ENCODE peak calls at places on chromosomes 11 and 22, in six cellular contexts. F, M, V, W, O and B are unnamed samples.

GRCh38 chr11:1453611-1454386 is 32.8 kb downstream of the MOB2 start:
- DNase-seq in O (no peak), M (no peak), F (no peak), V (no peak), W (no peak), B (no peak)

GRCh38 chr11:47104337-47104950 is 72.2 kb downstream of the ARFGAP2 start:
- DNase-seq in V (peak; percentile 32), W (no peak), M (no peak), F (peak; percentile 81), O (no peak), B (no peak)

GRCh38 chr11:67732045-67732787 is 57.8 kb upstream of the ALDH3B2 start:
- DNase-seq in O (no peak), W (no peak), M (no peak), V (no peak), F (no peak), B (no peak)

GRCh38 chr11:17574799-17575144 is 27.7 kb downstream of the OTOG start:
- DNase-seq in F (no peak), M (no peak), O (no peak), W (no peak), V (no peak), B (no peak)

GRCh38 chr11:82505384-82505783 is 228.3 kb downstream of the FAM181B start:
- DNase-seq in V (no peak), O (no peak), W (no peak), M (no peak), F (no peak), B (no peak)

GRCh38 chr11:18750944-18751343 is 25.0 kb upstream of the IGSF22 start:
- DNase-seq in M (no peak), F (no peak), O (no peak), W (no peak), V (no peak), B (no peak)

GRCh38 chr11:76666408-76666807 is 4.1 kb downstream of the LRRC32 start:
- DNase-seq in V (no peak), W (peak; percentile 32), O (peak; percentile 23), M (peak; percentile 20), F (peak; percentile 38), B (no peak)

GRCh38 chr11:109424893-109425292 is 2.9 kb downstream of the C11orf87 start:
- DNase-seq in M (no peak), O (no peak), F (no peak), W (no peak), V (no peak), B (no peak)

GRCh38 chr11:7964873-7965272 is 374 bp downstream of the NLRP10 start:
- DNase-seq in W (no peak), V (peak; percentile 76), O (no peak), M (peak; percentile 87), F (peak; percentile 75), B (no peak)

GRCh38 chr11:12973529-12974181 is 35.5 kb upstream of the RASSF10 start:
- DNase-seq in W (no peak), V (no peak), O (no peak), F (peak; percentile 27), M (no peak), B (no peak)

GRCh38 chr11:5922749-5923426 is 19.2 kb upstream of the OR56A3 start:
- DNase-seq in F (no peak), W (no peak), M (peak; percentile 8), O (no peak), V (no peak), B (no peak)

GRCh38 chr22:21861290-21861848 is 6.1 kb downstream of the MAPK1 start:
- DNase-seq in M (no peak), O (no peak), W (no peak), V (no peak), F (peak; percentile 18), B (no peak)

GRCh38 chr11:1510928-1511327 is 24.3 kb upstream of the MOB2 start:
- DNase-seq in W (no peak), V (no peak), M (no peak), F (no peak), O (no peak), B (no peak)

GRCh38 chr22:28171135-28171534 is 252.1 kb upstream of the PITPNB start:
- DNase-seq in F (peak; percentile 51), W (no peak), M (peak; percentile 18), O (no peak), V (no peak), B (no peak)

GRCh38 chr11:120021391-120021953 is 116.4 kb downstream of the TRIM29 start:
- DNase-seq in V (no peak), O (no peak), W (no peak), F (no peak), M (no peak), B (no peak)

GRCh38 chr11:11841121-11841604 is 609 bp upstream of the USP47 start:
- DNase-seq in V (no peak), M (peak; percentile 45), W (peak; percentile 49), F (peak; percentile 38), O (no peak), B (no peak)

GRCh38 chr11:35641206-35641885 is 21.2 kb upstream of the TRIM44 start:
- DNase-seq in W (no peak), V (no peak), F (peak; percentile 53), O (no peak), M (no peak), B (no peak)

GRCh38 chr11:93936416-93936815 is 84.7 kb upstream of the HEPHL1 start:
- DNase-seq in M (no peak), O (no peak), V (no peak), W (no peak), F (no peak), B (no peak)

GRCh38 chr11:106092446-106092845 is 15.0 kb downstream of the AASDHPPT start:
- DNase-seq in W (no peak), O (no peak), M (no peak), F (no peak), V (no peak), B (no peak)

GRCh38 chr11:47229161-47229560 is 14.4 kb downstream of the DDB2 start:
- DNase-seq in V (no peak), O (no peak), F (no peak), M (no peak), W (no peak), B (no peak)

GRCh38 chr11:95108671-95109551 is 19.3 kb downstream of the ENDOD1 start:
- DNase-seq in O (no peak), V (no peak), F (peak; percentile 64), W (peak; percentile 12), M (peak; percentile 66), B (no peak)

GRCh38 chr11:132357811-132358572 is 987.6 kb downstream of the NTM start:
- DNase-seq in F (no peak), W (no peak), M (no peak), O (no peak), V (no peak), B (no peak)

GRCh38 chr22:45314789-45315188 is 5.1 kb downstream of the FAM118A start:
- DNase-seq in W (no peak), F (no peak), O (no peak), V (no peak), M (no peak), B (no peak)

GRCh38 chr11:66950113-66950535 is 8.1 kb downstream of the PC start:
- DNase-seq in O (no peak), M (peak; percentile 87), W (peak; percentile 93), V (peak; percentile 78), F (peak; percentile 79), B (no peak)

GRCh38 chr11:11622772-11623531 is 1.1 kb upstream of the GALNT18 start:
- DNase-seq in F (no peak), W (no peak), M (no peak), V (no peak), O (no peak), B (no peak)

GRCh38 chr11:62612366-62613274 is at the start of the genes EML3 and ROM1:
- DNase-seq in M (peak; percentile 87), V (peak; percentile 87), W (peak; percentile 92), O (peak; percentile 79), F (peak; percentile 74), B (no peak)

GRCh38 chr11:70176940-70177689 is 26.0 kb upstream of the FADD start:
- DNase-seq in O (no peak), W (no peak), F (no peak), M (peak; percentile 14), V (no peak), B (no peak)

GRCh38 chr22:41052661-41053490 is 39.5 kb upstream of the EP300 start:
- DNase-seq in F (peak; percentile 76), W (no peak), M (peak; percentile 13), O (no peak), V (peak; percentile 59), B (peak; percentile 28)

GRCh38 chr22:41047741-41048140 is 44.7 kb upstream of the EP300 start:
- DNase-seq in M (peak; percentile 7), O (no peak), F (no peak), W (no peak), V (no peak), B (no peak)

GRCh38 chr22:41048791-41049717 is 43.3 kb upstream of the EP300 start:
- DNase-seq in M (peak; percentile 60), O (peak; percentile 51), F (peak; percentile 80), W (peak; percentile 85), V (peak; percentile 69), B (peak; percentile 79)

DNA sequence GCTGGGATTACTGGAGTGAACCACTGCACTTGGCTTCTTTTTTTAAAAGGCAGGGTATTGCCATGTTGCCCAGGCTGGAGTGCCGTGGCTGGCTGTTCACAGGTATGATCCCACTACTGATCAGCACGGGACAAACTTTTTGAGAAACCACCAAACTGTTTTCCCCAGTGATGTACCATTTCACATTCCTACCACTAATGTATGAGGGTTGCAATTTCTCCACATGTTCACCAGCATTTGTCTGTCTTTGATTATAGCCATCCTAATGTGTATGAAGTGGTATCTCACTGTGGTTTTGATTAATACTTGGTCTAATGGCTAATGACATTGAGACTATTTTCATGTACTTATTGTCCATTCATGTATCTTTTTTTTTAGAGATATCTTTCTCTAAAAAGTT is 41.5 kb upstream of the EP300 start:
- DNase-seq in W (no peak), O (no peak), F (no peak), M (peak; percentile 30), V (no peak), B (no peak)
- TF ChIP-seq CTCF in W (no peak), O (no peak), F (no peak), M (peak; percentile 23), V (peak; percentile 25), B (peak; percentile 16)

GRCh38 chr11:128694618-128695481 is 978 bp downstream of the FLI1 start:
- DNase-seq in M (no peak), O (no peak), W (no peak), V (no peak), F (peak; percentile 41), B (no peak)
- H3K4me3 ChIP-seq in M (peak overlapping the region; percentile 57), O (peak overlapping the region; percentile 60), W (peak overlapping the region; percentile 34), V (peak overlapping the region; percentile 83), F (peak overlapping the region; percentile 50), B (peak overlapping the region; percentile 79)

GRCh38 chr22:42990131-42990838 is 24.7 kb downstream of the PACSIN2 start:
- DNase-seq in M (peak; percentile 94), W (peak; percentile 86), V (peak; percentile 88), O (no peak), F (peak; percentile 91), B (peak; percentile 80)
- TF ChIP-seq CTCF in M (peak; percentile 59), W (peak; percentile 19), V (peak; percentile 41), O (peak; percentile 9), F (peak; percentile 39), B (peak; percentile 71)

DNA sequence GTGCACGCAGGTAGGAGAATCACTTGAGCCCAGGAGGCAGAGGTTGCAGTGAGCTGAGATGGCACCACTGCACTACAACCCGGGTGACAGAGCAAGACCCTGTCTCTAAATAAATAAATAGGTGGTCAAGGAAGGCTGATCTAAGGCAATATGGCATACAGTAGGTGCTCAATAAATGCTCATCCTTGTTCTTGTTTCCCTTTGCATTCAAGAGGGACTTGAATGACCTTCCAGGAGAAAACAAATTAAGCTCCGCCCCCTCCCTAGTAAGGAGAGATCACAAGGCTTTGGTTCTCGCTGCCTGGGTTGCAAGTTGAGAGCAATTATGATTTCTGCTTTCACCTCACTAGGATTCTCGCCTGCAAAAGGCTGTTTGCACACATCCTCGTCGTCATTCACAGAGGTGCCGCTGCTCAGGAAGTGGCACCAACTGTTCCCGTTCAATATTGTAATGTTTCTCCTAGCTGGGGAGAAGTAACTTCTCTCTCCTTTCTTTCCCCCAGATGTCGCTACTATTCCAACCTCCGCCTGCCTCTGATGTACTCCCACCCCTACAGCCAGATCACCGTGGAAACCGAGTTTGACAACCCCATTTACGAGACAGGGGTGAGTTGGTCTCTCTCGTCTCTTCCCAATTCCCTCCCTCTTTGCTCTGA is 51.8 kb upstream of the ASPHD2 start:
- DNase-seq in F (no peak), M (no peak), O (no peak), W (no peak), V (no peak), B (no peak)
- H3K4me3 ChIP-seq in F (no peak overlapping the region), M (no peak overlapping the region), O (no peak overlapping the region), W (no peak overlapping the region), V (no peak overlapping the region), B (no peak overlapping the region)